ENCODE peak calls at places on chromosome 18, in eight cellular contexts. One of them, this sample, is unnamed. For H3K36me3 and H3K4me1, the result is how much of the 10 kb centered on the place peaks cover.

GRCh38 chr18:76565238-76566173 is 70.5 kb upstream of the ZNF516 start:
- DNase-seq in OCI-LY7: no peak
- DNase-seq in heart left ventricle: peak
- DNase-seq in IMR-90: peak
- DNase-seq in colonic mucosa: peak
- DNase-seq in psoas muscle: peak
- DNase-seq in tibial artery: peak
- DNase-seq in effector memory CD4-positive, alpha-beta T cell: no peak
- DNase-seq in this sample: no peak

GRCh38 chr18:79799619-79800352 is 2.0 kb downstream of the KCNG2 start:
- DNase-seq in OCI-LY7: peak
- DNase-seq in heart left ventricle: no peak
- DNase-seq in IMR-90: no peak
- DNase-seq in colonic mucosa: no peak
- DNase-seq in psoas muscle: no peak
- DNase-seq in tibial artery: no peak
- DNase-seq in effector memory CD4-positive, alpha-beta T cell: no peak
- DNase-seq in this sample: no peak

GRCh38 chr18:31454066-31454708 is 6.6 kb downstream of the DSG3 start:
- DNase-seq in OCI-LY7: no peak
- DNase-seq in heart left ventricle: no peak
- DNase-seq in IMR-90: peak
- DNase-seq in colonic mucosa: no peak
- DNase-seq in psoas muscle: no peak
- DNase-seq in tibial artery: no peak
- DNase-seq in effector memory CD4-positive, alpha-beta T cell: no peak
- DNase-seq in this sample: no peak

GRCh38 chr18:77173274-77174030 is 40.9 kb upstream of the MBP start:
- DNase-seq in OCI-LY7: no peak
- DNase-seq in heart left ventricle: no peak
- DNase-seq in IMR-90: no peak
- DNase-seq in colonic mucosa: no peak
- DNase-seq in psoas muscle: no peak
- DNase-seq in tibial artery: no peak
- DNase-seq in effector memory CD4-positive, alpha-beta T cell: no peak
- DNase-seq in this sample: no peak

GRCh38 chr18:12049983-12050811 is 43.4 kb upstream of the ANKRD62 start:
- DNase-seq in OCI-LY7: peak
- DNase-seq in heart left ventricle: no peak
- DNase-seq in IMR-90: no peak
- DNase-seq in colonic mucosa: no peak
- DNase-seq in psoas muscle: no peak
- DNase-seq in tibial artery: no peak
- DNase-seq in effector memory CD4-positive, alpha-beta T cell: no peak
- DNase-seq in this sample: no peak

GRCh38 chr18:71322201-71322600 is 1033.4 kb downstream of the SOCS6 start:
- DNase-seq in OCI-LY7: no peak
- DNase-seq in heart left ventricle: no peak
- DNase-seq in IMR-90: no peak
- DNase-seq in colonic mucosa: no peak
- DNase-seq in psoas muscle: no peak
- DNase-seq in tibial artery: no peak
- DNase-seq in effector memory CD4-positive, alpha-beta T cell: no peak
- DNase-seq in this sample: no peak

GRCh38 chr18:43692291-43692690 is 415.0 kb upstream of the SYT4 start:
- DNase-seq in OCI-LY7: no peak
- DNase-seq in heart left ventricle: no peak
- DNase-seq in IMR-90: peak
- DNase-seq in colonic mucosa: no peak
- DNase-seq in psoas muscle: no peak
- DNase-seq in tibial artery: no peak
- DNase-seq in effector memory CD4-positive, alpha-beta T cell: no peak
- DNase-seq in this sample: no peak

GRCh38 chr18:51196116-51196810 is 1.2 kb downstream of the MEX3C start:
- DNase-seq in OCI-LY7: peak
- DNase-seq in heart left ventricle: peak
- DNase-seq in IMR-90: peak
- DNase-seq in colonic mucosa: peak
- DNase-seq in psoas muscle: peak
- DNase-seq in tibial artery: peak
- DNase-seq in effector memory CD4-positive, alpha-beta T cell: no peak
- DNase-seq in this sample: peak

GRCh38 chr18:74840492-74841167 is 243.0 kb downstream of the ZNF407 start:
- DNase-seq in OCI-LY7: no peak
- DNase-seq in heart left ventricle: no peak
- DNase-seq in IMR-90: peak
- DNase-seq in colonic mucosa: no peak
- DNase-seq in psoas muscle: no peak
- DNase-seq in tibial artery: no peak
- DNase-seq in effector memory CD4-positive, alpha-beta T cell: no peak
- DNase-seq in this sample: no peak

GRCh38 chr18:22465859-22466602 is 48.3 kb upstream of the CTAGE1 start:
- DNase-seq in OCI-LY7: no peak
- DNase-seq in heart left ventricle: peak
- DNase-seq in IMR-90: peak
- DNase-seq in colonic mucosa: no peak
- DNase-seq in psoas muscle: no peak
- DNase-seq in tibial artery: peak
- DNase-seq in effector memory CD4-positive, alpha-beta T cell: no peak
- DNase-seq in this sample: no peak

GRCh38 chr18:7668392-7668791 is 101.3 kb downstream of the PTPRM start:
- DNase-seq in OCI-LY7: no peak
- DNase-seq in heart left ventricle: no peak
- DNase-seq in IMR-90: no peak
- DNase-seq in colonic mucosa: no peak
- DNase-seq in psoas muscle: no peak
- DNase-seq in tibial artery: no peak
- DNase-seq in effector memory CD4-positive, alpha-beta T cell: no peak
- DNase-seq in this sample: no peak

GRCh38 chr18:44859263-44859662 is 178.6 kb downstream of the SETBP1 start:
- DNase-seq in OCI-LY7: no peak
- DNase-seq in heart left ventricle: no peak
- DNase-seq in IMR-90: no peak
- DNase-seq in colonic mucosa: no peak
- DNase-seq in psoas muscle: no peak
- DNase-seq in tibial artery: no peak
- DNase-seq in effector memory CD4-positive, alpha-beta T cell: no peak
- DNase-seq in this sample: no peak

GRCh38 chr18:35245719-35246317 is 5.0 kb downstream of the ZNF397 start:
- DNase-seq in OCI-LY7: no peak
- DNase-seq in heart left ventricle: no peak
- DNase-seq in IMR-90: no peak
- DNase-seq in colonic mucosa: no peak
- DNase-seq in psoas muscle: no peak
- DNase-seq in tibial artery: no peak
- DNase-seq in effector memory CD4-positive, alpha-beta T cell: no peak
- DNase-seq in this sample: no peak

GRCh38 chr18:35244671-35245070 is 3.8 kb downstream of the ZNF397 start:
- DNase-seq in OCI-LY7: no peak
- DNase-seq in heart left ventricle: no peak
- DNase-seq in IMR-90: no peak
- DNase-seq in colonic mucosa: no peak
- DNase-seq in psoas muscle: no peak
- DNase-seq in tibial artery: no peak
- DNase-seq in effector memory CD4-positive, alpha-beta T cell: no peak
- DNase-seq in this sample: no peak

GRCh38 chr18:35246831-35247230 is 6.0 kb downstream of the ZNF397 start:
- DNase-seq in OCI-LY7: no peak
- DNase-seq in heart left ventricle: no peak
- DNase-seq in IMR-90: no peak
- DNase-seq in colonic mucosa: no peak
- DNase-seq in psoas muscle: no peak
- DNase-seq in tibial artery: no peak
- DNase-seq in effector memory CD4-positive, alpha-beta T cell: no peak
- DNase-seq in this sample: no peak

GRCh38 chr18:35248429-35248828 is 7.6 kb downstream of the ZNF397 start:
- DNase-seq in OCI-LY7: no peak
- DNase-seq in heart left ventricle: no peak
- DNase-seq in IMR-90: no peak
- DNase-seq in colonic mucosa: no peak
- DNase-seq in psoas muscle: no peak
- DNase-seq in tibial artery: no peak
- DNase-seq in effector memory CD4-positive, alpha-beta T cell: no peak
- DNase-seq in this sample: no peak

GRCh38 chr18:35247412-35248249 is 6.8 kb downstream of the ZNF397 start:
- DNase-seq in OCI-LY7: peak
- DNase-seq in heart left ventricle: no peak
- DNase-seq in IMR-90: no peak
- DNase-seq in colonic mucosa: no peak
- DNase-seq in psoas muscle: no peak
- DNase-seq in tibial artery: no peak
- DNase-seq in effector memory CD4-positive, alpha-beta T cell: no peak
- DNase-seq in this sample: no peak
- H3K27ac ChIP-seq in OCI-LY7: peak
- H3K27ac ChIP-seq in heart left ventricle: no peak
- H3K27ac ChIP-seq in IMR-90: no peak
- H3K27ac ChIP-seq in colonic mucosa: no peak
- H3K27ac ChIP-seq in psoas muscle: no peak
- H3K27ac ChIP-seq in tibial artery: no peak
- H3K27ac ChIP-seq in effector memory CD4-positive, alpha-beta T cell: no peak
- H3K27ac ChIP-seq in this sample: no peak

GRCh38 chr18:3458952-3459853 is 9.2 kb downstream of the TGIF1 start:
- DNase-seq in OCI-LY7: no peak
- DNase-seq in heart left ventricle: no peak
- DNase-seq in IMR-90: peak
- DNase-seq in colonic mucosa: no peak
- DNase-seq in psoas muscle: no peak
- DNase-seq in tibial artery: no peak
- DNase-seq in effector memory CD4-positive, alpha-beta T cell: no peak
- DNase-seq in this sample: peak
- H3K36me3 ChIP-seq in OCI-LY7: half or more
- H3K36me3 ChIP-seq in heart left ventricle: under half
- H3K36me3 ChIP-seq in IMR-90: under half
- H3K36me3 ChIP-seq in colonic mucosa: under half
- H3K36me3 ChIP-seq in psoas muscle: half or more
- H3K36me3 ChIP-seq in tibial artery: half or more
- H3K36me3 ChIP-seq in effector memory CD4-positive, alpha-beta T cell: under half
- H3K36me3 ChIP-seq in this sample: under half

DNA sequence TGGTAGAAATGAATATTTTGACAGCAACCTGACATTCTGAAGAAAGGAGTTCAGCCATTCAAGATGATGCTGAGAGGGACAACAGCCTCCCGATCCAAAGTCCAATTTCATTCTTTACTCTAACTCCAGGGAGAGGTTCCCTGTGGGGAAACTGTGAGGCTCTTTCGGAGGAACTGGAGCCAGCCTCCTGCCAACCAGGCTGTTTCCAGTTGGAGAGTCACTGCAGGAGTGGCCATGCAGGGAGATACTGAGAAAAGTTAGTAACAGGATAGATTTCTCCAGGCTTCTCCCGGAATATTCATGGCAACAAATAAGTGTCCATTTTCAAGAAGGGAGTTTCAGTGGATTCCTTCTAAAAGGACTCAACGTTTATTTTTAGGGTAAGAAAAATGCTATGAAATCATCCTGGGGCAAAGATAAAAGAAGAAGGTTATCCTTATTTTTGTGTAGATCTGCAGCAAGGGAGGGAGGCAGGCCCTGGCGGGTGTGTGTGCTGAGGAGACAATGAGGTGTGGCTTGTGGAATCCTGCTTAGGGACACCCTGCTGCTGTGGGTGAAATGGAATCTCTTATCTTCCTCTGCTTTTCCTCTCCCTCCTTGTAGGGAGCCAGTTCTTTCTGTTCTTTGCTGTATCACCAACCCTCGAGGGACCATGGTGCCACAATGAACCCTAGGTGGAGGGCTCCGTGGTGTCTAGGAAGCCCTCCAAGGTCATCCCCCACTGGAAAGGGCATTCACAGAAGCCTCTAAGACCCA is 18.1 kb downstream of the KLHL14 start:
- DNase-seq in OCI-LY7: no peak
- DNase-seq in heart left ventricle: no peak
- DNase-seq in IMR-90: no peak
- DNase-seq in colonic mucosa: no peak
- DNase-seq in psoas muscle: no peak
- DNase-seq in tibial artery: no peak
- DNase-seq in effector memory CD4-positive, alpha-beta T cell: no peak
- DNase-seq in this sample: no peak
- H3K4me1 ChIP-seq in OCI-LY7: under half
- H3K4me1 ChIP-seq in heart left ventricle: under half
- H3K4me1 ChIP-seq in IMR-90: under half
- H3K4me1 ChIP-seq in colonic mucosa: under half
- H3K4me1 ChIP-seq in psoas muscle: under half
- H3K4me1 ChIP-seq in tibial artery: under half
- H3K4me1 ChIP-seq in effector memory CD4-positive, alpha-beta T cell: under half
- H3K4me1 ChIP-seq in this sample: under half

GRCh38 chr18:9105420-9105819 is 2.9 kb downstream of the NDUFV2 start:
- DNase-seq in OCI-LY7: no peak
- DNase-seq in heart left ventricle: no peak
- DNase-seq in IMR-90: no peak
- DNase-seq in colonic mucosa: no peak
- DNase-seq in psoas muscle: no peak
- DNase-seq in tibial artery: no peak
- DNase-seq in effector memory CD4-positive, alpha-beta T cell: no peak
- DNase-seq in this sample: no peak

GRCh38 chr18:9108911-9109310 is 6.4 kb downstream of the NDUFV2 start:
- DNase-seq in OCI-LY7: no peak
- DNase-seq in heart left ventricle: no peak
- DNase-seq in IMR-90: no peak
- DNase-seq in colonic mucosa: no peak
- DNase-seq in psoas muscle: no peak
- DNase-seq in tibial artery: no peak
- DNase-seq in effector memory CD4-positive, alpha-beta T cell: no peak
- DNase-seq in this sample: no peak

GRCh38 chr18:9106094-9106493 is 3.6 kb downstream of the NDUFV2 start:
- DNase-seq in OCI-LY7: no peak
- DNase-seq in heart left ventricle: no peak
- DNase-seq in IMR-90: no peak
- DNase-seq in colonic mucosa: no peak
- DNase-seq in psoas muscle: no peak
- DNase-seq in tibial artery: no peak
- DNase-seq in effector memory CD4-positive, alpha-beta T cell: no peak
- DNase-seq in this sample: no peak

GRCh38 chr18:9109523-9109922 is 7.0 kb downstream of the NDUFV2 start:
- DNase-seq in OCI-LY7: no peak
- DNase-seq in heart left ventricle: no peak
- DNase-seq in IMR-90: peak
- DNase-seq in colonic mucosa: no peak
- DNase-seq in psoas muscle: no peak
- DNase-seq in tibial artery: no peak
- DNase-seq in effector memory CD4-positive, alpha-beta T cell: no peak
- DNase-seq in this sample: no peak

DNA sequence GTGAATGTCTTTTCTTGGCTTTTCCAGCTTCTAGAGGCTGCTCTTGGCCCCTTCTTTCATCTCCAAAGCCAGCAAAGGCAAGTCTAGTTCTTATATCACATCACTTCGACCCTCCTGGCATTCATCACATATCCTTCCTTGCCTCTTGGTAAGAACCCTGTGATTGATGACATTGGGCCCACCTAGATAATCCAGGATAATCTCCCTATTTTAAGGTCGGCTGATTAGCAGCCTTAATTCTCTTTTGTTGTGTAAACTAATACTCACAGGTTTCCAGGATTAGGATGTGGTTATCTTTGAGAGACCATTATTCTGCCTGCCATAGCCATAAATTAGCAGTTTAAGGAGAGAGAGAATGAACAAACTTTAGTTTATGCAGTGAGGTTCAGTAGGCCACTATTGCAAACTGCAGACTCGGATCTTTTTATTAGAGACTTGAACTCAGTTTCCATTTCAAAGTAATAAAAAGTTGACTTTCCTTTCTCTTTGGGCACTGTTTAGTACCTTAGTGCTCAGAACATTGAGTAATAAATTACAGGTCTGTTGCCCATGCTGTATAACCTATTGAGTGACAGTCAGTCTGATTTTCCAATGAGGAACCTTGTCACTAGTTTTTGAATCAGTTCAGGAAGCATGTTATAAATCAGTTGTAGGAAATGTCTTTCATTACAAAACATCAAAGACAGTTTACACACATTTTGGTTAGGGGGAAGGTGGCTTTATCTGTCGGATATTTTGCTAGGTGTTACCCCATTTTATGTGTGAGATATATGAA is 4.5 kb downstream of the NDUFV2 start:
- DNase-seq in OCI-LY7: no peak
- DNase-seq in heart left ventricle: no peak
- DNase-seq in IMR-90: no peak
- DNase-seq in colonic mucosa: no peak
- DNase-seq in psoas muscle: no peak
- DNase-seq in tibial artery: no peak
- DNase-seq in effector memory CD4-positive, alpha-beta T cell: no peak
- DNase-seq in this sample: no peak
- H3K27ac ChIP-seq in OCI-LY7: no peak
- H3K27ac ChIP-seq in heart left ventricle: no peak
- H3K27ac ChIP-seq in IMR-90: peak
- H3K27ac ChIP-seq in colonic mucosa: peak
- H3K27ac ChIP-seq in psoas muscle: peak
- H3K27ac ChIP-seq in tibial artery: peak
- H3K27ac ChIP-seq in effector memory CD4-positive, alpha-beta T cell: peak
- H3K27ac ChIP-seq in this sample: peak

This sample was measured in CD4-positive, alpha-beta memory T cell.